ENCODE peak calls at places on chromosomes 16 and 17, in eight cellular contexts. J is CD4-positive, alpha-beta T cell; R is HFFc6; Q is sigmoid colon; L is fibroblast of pulmonary artery; Y is heart left ventricle; A is lower lobe of right lung; H is epithelial cell of esophagus. G is an unnamed sample.

GRCh38 chr16:12016166-12016947 is 39.8 kb downstream of the SNX29 start:
- DNase-seq in H (peak; percentile 30), L (peak; percentile 34), Q (no peak), R (no peak), A (no peak), J (no peak), Y (no peak), G (no peak)

GRCh38 chr16:21159281-21159951 is 942 bp downstream of the LDAF1 start:
- DNase-seq in L (no peak), R (no peak), Y (peak; percentile 53), J (no peak), H (peak; percentile 86), Q (peak; percentile 75), A (peak; percentile 81), G (peak; percentile 76)

GRCh38 chr17:7932483-7932891 is 481 bp downstream of the CNTROB start:
- DNase-seq in R (no peak), Y (no peak), Q (peak; percentile 78), J (no peak), L (peak; percentile 27), H (peak; percentile 26), A (peak; percentile 58), G (no peak)

GRCh38 chr17:43769859-43770258 is 8.9 kb downstream of the DUSP3 start:
- DNase-seq in H (no peak), R (no peak), Y (no peak), L (no peak), A (no peak), Q (no peak), J (no peak), G (no peak)

GRCh38 chr17:69967910-69968411 is 107.1 kb upstream of the KCNJ16 start:
- DNase-seq in J (no peak), H (no peak), Y (no peak), Q (no peak), L (peak; percentile 63), R (peak; percentile 92), A (no peak), G (no peak)

GRCh38 chr17:28348979-28349378 is 8.3 kb downstream of the POLDIP2 start:
- DNase-seq in Y (no peak), R (no peak), L (no peak), J (no peak), A (no peak), Q (no peak), H (no peak), G (no peak)

GRCh38 chr16:88686439-88687253 is at the start of gene SNAI3:
- DNase-seq in Y (peak; percentile 89), H (peak; percentile 85), A (peak; percentile 92), L (peak; percentile 38), J (peak; percentile 82), Q (no peak), R (no peak), G (peak; percentile 97)

GRCh38 chr16:23836404-23837291 is 865 bp downstream of the PRKCB start:
- DNase-seq in Q (peak; percentile 65), A (peak; percentile 67), H (no peak), R (no peak), L (no peak), Y (no peak), J (peak; percentile 50), G (peak; percentile 56)

GRCh38 chr16:67120025-67120424 is 10.3 kb downstream of the PHAF1 start:
- DNase-seq in A (no peak), R (no peak), H (peak; percentile 43), L (no peak), Y (no peak), Q (peak; percentile 2), J (no peak), G (no peak)

GRCh38 chr17:42879596-42879985 is 21.0 kb upstream of the G6PC1 start:
- DNase-seq in L (peak; percentile 11), J (no peak), A (no peak), H (no peak), R (peak; percentile 70), Q (no peak), Y (no peak), G (no peak)

GRCh38 chr17:49404371-49404770 is 10.3 kb downstream of the PHB1 start:
- DNase-seq in H (no peak), A (no peak), Q (peak; percentile 57), Y (no peak), L (no peak), J (no peak), R (no peak), G (no peak)

GRCh38 chr16:2981177-2981898 is 1.1 kb upstream of the PKMYT1 start:
- DNase-seq in H (no peak), L (peak; percentile 16), J (no peak), Y (peak; percentile 42), Q (no peak), R (no peak), A (no peak), G (no peak)

GRCh38 chr16:86534779-86535605 is 20.0 kb downstream of the MTHFSD start:
- DNase-seq in Q (peak; percentile 63), A (no peak), R (no peak), H (no peak), Y (no peak), J (no peak), L (no peak), G (peak; percentile 37)

GRCh38 chr16:17301593-17302135 is 169.1 kb downstream of the XYLT1 start:
- DNase-seq in A (peak; percentile 57), Y (no peak), R (no peak), H (no peak), Q (no peak), J (no peak), L (no peak), G (no peak)

GRCh38 chr17:33073416-33073815 is 81.8 kb downstream of the SPACA3 start:
- DNase-seq in A (no peak), L (no peak), J (no peak), R (no peak), Q (no peak), H (no peak), Y (no peak), G (no peak)

GRCh38 chr17:20206068-20206467 is 196.9 kb downstream of the SPECC1 start:
- DNase-seq in H (peak; percentile 58), L (peak; percentile 39), Y (no peak), A (no peak), Q (no peak), J (peak; percentile 6), R (no peak), G (no peak)

GRCh38 chr17:31525801-31526549 is 134.5 kb downstream of the RAB11FIP4 start:
- DNase-seq in J (no peak), A (no peak), H (no peak), L (no peak), Y (no peak), R (no peak), Q (no peak), G (no peak)

DNA sequence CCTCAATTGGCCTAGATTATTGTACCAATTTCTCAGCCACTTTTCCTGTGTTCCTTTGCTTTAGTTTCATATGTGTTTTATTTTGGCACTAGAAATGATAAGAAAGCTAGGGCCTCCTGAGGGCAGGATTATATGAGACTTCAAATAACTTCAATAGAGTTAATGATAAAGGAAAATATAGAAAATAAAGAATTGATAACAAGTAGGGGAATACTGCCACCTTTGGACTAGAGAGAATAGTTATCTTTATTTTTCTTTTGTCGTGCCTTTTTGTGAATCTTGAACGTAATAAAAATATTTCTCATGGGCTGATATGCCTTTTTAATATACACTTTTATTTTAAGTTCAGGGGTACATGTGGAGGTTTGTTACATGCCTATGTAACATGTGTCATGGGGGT is 29.3 kb upstream of the RBL2 start:
- DNase-seq in Q (no peak), Y (no peak), L (peak; percentile 8), A (no peak), H (no peak), R (no peak), J (no peak), G (no peak)
- TF ChIP-seq CTCF in Q (no peak), Y (no peak), L (no peak), A (no peak), H (peak; percentile 8), R (peak; percentile 61), J (no peak), G (no peak)

GRCh38 chr16:27327586-27327915 is 13.8 kb downstream of the IL4R start:
- DNase-seq in L (no peak), J (no peak), Q (no peak), R (no peak), H (no peak), A (no peak), Y (no peak), G (no peak)

GRCh38 chr16:27328937-27329336 is 15.2 kb downstream of the IL4R start:
- DNase-seq in R (no peak), L (no peak), A (no peak), Q (peak; percentile 52), J (no peak), H (no peak), Y (no peak), G (no peak)

GRCh38 chr16:27326251-27326650 is 12.5 kb downstream of the IL4R start:
- DNase-seq in H (no peak), R (no peak), L (no peak), Q (no peak), Y (no peak), A (no peak), J (no peak), G (no peak)

GRCh38 chr16:27325736-27326135 is 12.0 kb downstream of the IL4R start:
- DNase-seq in Y (no peak), H (no peak), R (no peak), Q (peak; percentile 57), L (no peak), J (no peak), A (no peak), G (no peak)

GRCh38 chr16:27326738-27327585 is 13.2 kb downstream of the IL4R start:
- DNase-seq in R (peak; percentile 92), Y (peak; percentile 88), J (no peak), A (peak; percentile 88), Q (peak; percentile 96), L (peak; percentile 96), H (peak; percentile 96), G (peak; percentile 86)
- TF ChIP-seq CTCF in R (peak; percentile 38), Y (no peak), J (peak; percentile 4), A (peak; percentile 8), Q (no peak), L (no peak), H (peak; percentile 22), G (no peak)

DNA sequence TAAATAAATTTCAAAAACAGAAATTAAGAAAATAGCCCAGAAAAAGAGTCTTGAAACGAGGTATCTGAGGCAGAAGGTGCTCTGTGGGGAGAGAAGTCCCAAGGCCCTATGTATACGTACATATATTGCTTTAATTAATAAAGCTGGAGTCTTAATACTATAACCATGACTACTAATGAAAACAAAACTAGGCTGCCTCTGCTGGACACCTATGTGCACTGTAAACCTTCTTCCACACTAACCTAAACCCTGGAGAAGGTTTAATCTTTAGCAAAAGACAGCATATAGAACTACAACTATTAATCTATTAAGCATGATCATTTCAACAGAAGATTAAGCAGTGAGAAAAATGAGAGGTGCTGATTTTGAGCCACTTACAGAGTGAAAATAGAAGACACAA is 153.9 kb upstream of the C17orf78 start:
- DNase-seq in L (no peak), J (no peak), H (no peak), Q (no peak), A (no peak), Y (no peak), R (no peak), G (no peak)
- TF ChIP-seq CTCF in L (peak; percentile 15), J (no peak), H (no peak), Q (no peak), A (no peak), Y (no peak), R (peak; percentile 34), G (no peak)

GRCh38 chr16:13552062-13552959 is 367.6 kb upstream of the ERCC4 start:
- DNase-seq in A (no peak), H (no peak), L (no peak), Y (no peak), R (no peak), J (no peak), Q (no peak), G (no peak)
- TF ChIP-seq CTCF in A (no peak), H (no peak), L (no peak), Y (no peak), R (no peak), J (no peak), Q (no peak), G (no peak)

GRCh38 chr16:55543470-55543869 is 23.0 kb upstream of the CAPNS2 start:
- DNase-seq in R (peak; percentile 47), Q (no peak), H (peak; percentile 27), A (no peak), L (peak; percentile 68), Y (no peak), J (no peak), G (no peak)
- TF ChIP-seq CTCF in R (peak; percentile 79), Q (no peak), H (no peak), A (peak; percentile 26), L (peak; percentile 23), Y (peak; percentile 25), J (no peak), G (no peak)